ENCODE peak calls at places on chromosomes 6 and 20, in four cellular contexts. Y is psoas muscle, N is adrenal gland, K is OCI-LY7. O is an unnamed sample.

GRCh38 chr6:120826253-120826652 is 508.0 kb downstream of the TBC1D32 start:
- DNase-seq in N (peak; percentile 35), Y (no peak), K (peak; percentile 4), O (peak; percentile 3)

GRCh38 chr6:88804701-88805100 is 158.7 kb downstream of the RNGTT start:
- DNase-seq in Y (no peak), K (no peak), N (no peak), O (peak; percentile 48)

GRCh38 chr6:169316651-169317050 is 63.0 kb upstream of the THBS2 start:
- DNase-seq in K (no peak), N (no peak), Y (no peak), O (no peak)

GRCh38 chr6:121620002-121620740 is 184.7 kb downstream of the GJA1 start:
- DNase-seq in Y (no peak), N (no peak), K (no peak), O (no peak)

GRCh38 chr6:6177754-6178153 is 142.7 kb downstream of the F13A1 start:
- DNase-seq in Y (no peak), K (no peak), N (no peak), O (no peak)

GRCh38 chr20:62632575-62632974 is 9.7 kb upstream of the SLCO4A1 start:
- DNase-seq in Y (no peak), N (no peak), K (no peak), O (no peak)

GRCh38 chr6:107318100-107318736 is 141.1 kb downstream of the PDSS2 start:
- DNase-seq in K (peak; percentile 80), N (peak; percentile 56), Y (peak; percentile 58), O (peak; percentile 75)

GRCh38 chr6:41577865-41578713 is 31.9 kb downstream of the FOXP4 start:
- DNase-seq in Y (no peak), N (no peak), K (no peak), O (peak; percentile 29)

GRCh38 chr6:152948150-152948768 is 34.6 kb downstream of the FBXO5 start:
- DNase-seq in K (peak; percentile 53), Y (no peak), N (no peak), O (peak; percentile 66)

GRCh38 chr6:38846844-38847243 is 131.7 kb downstream of the DNAH8 start:
- DNase-seq in K (no peak), Y (no peak), N (no peak), O (no peak)

GRCh38 chr6:16090452-16090851 is 38.4 kb upstream of the MYLIP start:
- DNase-seq in Y (no peak), K (no peak), N (no peak), O (no peak)

GRCh38 chr20:21640556-21640955 is 64.9 kb upstream of the PAX1 start:
- DNase-seq in N (no peak), Y (no peak), K (peak; percentile 54), O (no peak)

GRCh38 chr20:11032611-11033010 is 358.8 kb upstream of the JAG1 start:
- DNase-seq in Y (no peak), K (no peak), N (no peak), O (no peak)

GRCh38 chr6:111620168-111620567 is 14.5 kb upstream of the TRAF3IP2 start:
- DNase-seq in K (no peak), Y (peak; percentile 31), N (no peak), O (no peak)

GRCh38 chr6:26342106-26342999 is 22.6 kb upstream of the BTN3A2 start:
- DNase-seq in N (no peak), Y (no peak), K (peak; percentile 53), O (peak; percentile 69)

GRCh38 chr6:55405474-55406220 is 78.4 kb downstream of the GFRAL start:
- DNase-seq in Y (no peak), K (no peak), N (no peak), O (no peak)

DNA sequence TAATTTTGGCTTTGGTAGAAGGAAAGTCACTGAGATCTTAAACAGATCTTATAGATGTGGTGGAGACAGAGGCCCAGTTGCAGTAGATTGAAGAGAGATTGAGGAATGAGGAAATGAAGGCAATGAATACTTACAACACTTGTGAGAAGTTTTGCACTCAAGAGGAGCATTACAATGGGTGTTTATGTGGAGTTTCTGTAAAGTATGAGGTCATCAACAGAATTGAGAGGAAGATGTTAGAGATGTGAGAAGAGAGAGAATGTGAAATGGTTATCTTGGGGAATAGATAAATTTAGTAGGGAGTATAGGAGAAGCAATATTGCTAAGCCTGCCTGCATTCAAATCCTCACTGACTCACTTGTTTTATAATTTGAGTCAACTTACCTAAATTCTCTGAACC is 83.4 kb downstream of the GFRAL start:
- DNase-seq in N (no peak), Y (no peak), K (no peak), O (no peak)
- H3K4me3 ChIP-seq in N (no peak overlapping the region), Y (no peak overlapping the region), K (no peak overlapping the region), O (no peak overlapping the region)

DNA sequence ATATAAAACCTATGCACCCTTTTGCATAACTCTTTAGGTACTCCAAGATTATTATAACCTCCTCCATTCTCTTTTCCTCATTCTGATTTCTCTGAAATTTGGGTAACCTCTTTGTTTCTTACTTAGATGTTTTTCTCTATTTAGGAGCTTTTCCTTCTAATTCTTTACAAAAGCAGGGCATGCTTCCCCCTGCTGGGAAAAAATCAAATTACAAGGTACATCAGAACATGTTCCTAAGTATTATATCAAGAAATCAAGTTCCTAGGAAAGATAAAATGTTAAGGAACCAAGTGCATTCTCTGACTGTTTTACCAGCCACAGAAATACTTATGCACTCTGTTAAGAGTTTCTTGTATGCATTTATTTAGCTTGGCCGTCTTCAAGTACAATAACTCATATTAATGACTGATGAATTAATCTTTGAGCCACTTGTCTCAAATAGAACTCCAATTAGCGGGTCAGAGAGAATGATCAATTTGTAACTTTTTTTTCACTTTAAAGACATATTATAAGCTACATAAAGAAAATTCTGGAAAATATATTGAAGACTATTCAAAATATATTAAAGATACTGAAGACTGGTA is 2.1 kb downstream of the KHDRBS2 start:
- DNase-seq in N (peak; percentile 46), K (peak; percentile 55), Y (no peak), O (peak; percentile 52)
- TF ChIP-seq CTCF in N (peak; percentile 67), K (peak; percentile 89), Y (peak; percentile 32), O (peak; percentile 46)

GRCh38 chr6:124961784-124962611 is at the start of gene RNF217:
- DNase-seq in K (no peak), Y (peak; percentile 85), N (peak; percentile 77), O (peak; percentile 71)
- H3K4me3 ChIP-seq in K (no peak within 1 kb of the TSS), Y (peak within 1 kb of the TSS; percentile 85), N (peak within 1 kb of the TSS; percentile 42), O (peak within 1 kb of the TSS; percentile 82)

DNA sequence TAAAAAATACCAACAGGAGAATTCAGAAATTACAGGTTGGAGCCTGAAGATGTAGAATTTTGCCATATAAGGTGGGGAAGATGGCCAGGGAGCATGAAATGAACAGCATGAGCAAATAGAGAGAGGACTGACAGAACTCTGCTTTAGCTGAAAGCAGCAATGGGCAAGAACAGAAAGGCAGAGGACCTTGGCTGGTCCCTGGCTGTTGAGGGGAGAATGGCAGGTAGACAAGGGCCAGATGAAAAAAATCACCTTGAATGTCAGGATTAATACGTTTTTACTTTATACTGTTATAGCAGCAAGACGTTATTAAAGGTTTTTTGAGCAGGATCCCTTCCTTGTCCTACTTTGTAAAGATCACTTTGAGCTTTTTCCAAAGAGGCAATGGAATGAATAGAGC is 991 bp downstream of the PPIL1 start:
- DNase-seq in N (no peak), K (peak; percentile 59), Y (no peak), O (no peak)
- TF ChIP-seq CTCF in N (no peak), K (peak; percentile 46), Y (no peak), O (no peak)

GRCh38 chr6:124960757-124961467 is 1.3 kb upstream of the RNF217 start:
- DNase-seq in Y (no peak), N (no peak), K (no peak), O (peak; percentile 33)

GRCh38 chr6:124958759-124959354 is 3.4 kb upstream of the RNF217 start:
- DNase-seq in Y (no peak), K (no peak), N (no peak), O (peak; percentile 83)

GRCh38 chr6:124963416-124964083 is 1.3 kb downstream of the RNF217 start:
- DNase-seq in N (no peak), K (no peak), Y (peak; percentile 59), O (peak; percentile 56)

GRCh38 chr6:124962617-124963415 is 579 bp downstream of the RNF217 start:
- DNase-seq in K (no peak), Y (peak; percentile 68), N (peak; percentile 50), O (peak; percentile 55)

GRCh38 chr6:124961468-124961783 is 811 bp upstream of the RNF217 start:
- DNase-seq in Y (no peak), N (no peak), K (no peak), O (no peak)
- H3K4me3 ChIP-seq in Y (peak overlapping the region; percentile 85), N (peak overlapping the region; percentile 5), K (no peak overlapping the region), O (peak overlapping the region; percentile 76)

DNA sequence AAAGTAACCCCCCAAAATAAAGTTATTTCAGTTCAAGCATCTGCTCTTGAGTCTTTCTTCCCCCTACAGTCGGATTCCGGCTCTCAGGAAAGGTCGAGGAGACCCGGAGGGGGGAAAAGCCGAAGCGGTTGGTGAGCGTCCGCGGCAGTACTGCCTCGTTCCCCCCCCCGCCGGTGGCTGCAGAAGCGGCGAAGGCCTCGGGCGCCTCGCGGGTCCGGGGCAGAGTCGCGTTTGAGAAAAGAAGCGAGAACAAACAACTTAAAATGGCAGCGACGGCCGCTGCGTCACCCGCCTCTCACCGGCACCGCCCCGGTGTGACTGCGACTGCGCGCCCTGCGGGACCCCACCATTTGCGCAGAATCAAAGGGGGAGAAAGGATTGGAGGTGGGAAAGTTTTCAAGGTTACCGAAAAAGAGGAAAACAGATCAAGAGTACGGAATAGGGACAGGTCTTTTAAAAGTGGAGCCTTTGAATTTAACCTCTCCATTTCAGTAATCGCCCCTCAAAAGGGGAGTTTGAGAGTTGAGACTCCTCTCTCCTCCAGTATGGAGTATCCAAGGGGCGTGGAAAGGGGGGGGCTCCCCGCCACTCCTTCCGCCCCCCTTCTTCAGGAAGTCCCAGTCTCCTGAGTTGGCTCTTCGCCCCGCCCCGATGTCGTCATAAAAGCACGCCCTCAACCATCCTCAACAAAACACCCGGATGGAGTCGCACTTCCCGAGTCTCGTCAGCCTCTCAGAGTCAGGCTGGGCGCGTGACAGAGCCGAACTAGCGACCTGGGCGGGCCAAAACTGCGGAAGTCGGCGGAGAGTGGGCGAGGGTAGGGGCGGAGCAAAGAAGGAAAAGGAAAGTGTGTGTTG is 1.9 kb upstream of the C6orf62 start:
- DNase-seq in N (peak; percentile 100), K (peak; percentile 100), Y (peak; percentile 100), O (peak; percentile 100)
- TF ChIP-seq CTCF in N (no peak), K (no peak), Y (no peak), O (no peak)

GRCh38 chr6:28758046-28758817 is 165.6 kb downstream of the TRIM27 start:
- DNase-seq in K (peak; percentile 43), Y (no peak), N (no peak), O (peak; percentile 17)

GRCh38 chr6:28757429-28758045 is 166.2 kb downstream of the TRIM27 start:
- DNase-seq in N (no peak), K (no peak), Y (no peak), O (no peak)

GRCh38 chr6:28756555-28756918 is 167.2 kb downstream of the TRIM27 start:
- DNase-seq in Y (no peak), N (no peak), K (no peak), O (no peak)

GRCh38 chr6:28764014-28764723 is 159.6 kb downstream of the TRIM27 start:
- DNase-seq in K (no peak), N (no peak), Y (no peak), O (no peak)

DNA sequence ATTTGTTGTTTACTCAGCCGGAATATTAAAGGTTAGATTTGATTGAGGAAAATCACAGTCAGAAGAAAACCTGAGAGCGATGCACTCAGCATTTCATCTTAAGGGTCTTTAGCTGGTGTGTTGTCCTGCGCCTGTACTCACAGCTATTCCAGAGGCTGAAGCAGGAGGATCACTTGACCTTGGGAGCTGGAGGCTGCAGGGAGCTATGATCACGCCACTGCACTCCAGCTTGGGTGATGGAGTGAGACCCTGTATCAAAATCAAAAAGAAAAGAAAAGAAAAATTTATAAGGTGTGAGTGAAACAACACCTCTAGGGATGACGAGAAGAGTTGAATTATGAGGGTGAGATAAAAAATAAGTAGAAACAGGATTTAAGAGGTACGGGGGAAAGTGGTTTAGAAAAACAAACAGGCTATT is 165.0 kb downstream of the TRIM27 start:
- DNase-seq in K (no peak), N (no peak), Y (no peak), O (no peak)
- H3K4me3 ChIP-seq in K (peak overlapping the region; percentile 36), N (no peak overlapping the region), Y (no peak overlapping the region), O (no peak overlapping the region)

O was measured in cardiac fibroblast.